ENCODE peak calls at places on chromosomes 4 and X, in seven cellular contexts. A is trophoblast cell, B is colonic mucosa, D is tibial nerve, T is psoas muscle, N is ascending aorta, L is HCT116. R is an unnamed sample.

GRCh38 chrX:38304010-38304409 is 23.3 kb downstream of the RPGR start:
- DNase-seq in A (no peak), B (no peak), D (no peak), T (no peak), N (no peak), L (no peak), R (no peak)

GRCh38 chr4:128354205-128354821 is 66.7 kb upstream of the PGRMC2 start:
- DNase-seq in A (peak; percentile 93), B (no peak), D (peak; percentile 18), T (no peak), N (no peak), L (no peak), R (no peak)

GRCh38 chr4:57147335-57148060 is 37.3 kb upstream of the IGFBP7 start:
- DNase-seq in A (no peak), B (no peak), D (no peak), T (no peak), N (no peak), L (no peak), R (no peak)

GRCh38 chrX:50586980-50587379 is 116.4 kb upstream of the DGKK start:
- DNase-seq in A (no peak), B (no peak), D (no peak), T (no peak), N (no peak), L (no peak), R (no peak)

GRCh38 chrX:10579753-10580060 is 40.7 kb downstream of the MID1 start:
- DNase-seq in A (no peak), B (no peak), D (no peak), T (no peak), N (no peak), L (peak; percentile 70), R (no peak)

GRCh38 chr4:149512489-149512888 is 303.2 kb downstream of the IQCM start:
- DNase-seq in A (no peak), B (no peak), D (no peak), T (no peak), N (no peak), L (no peak), R (no peak)

GRCh38 chrX:108309144-108309543 is 129.1 kb downstream of the COL4A6 start:
- DNase-seq in A (peak; percentile 46), B (no peak), D (no peak), T (no peak), N (no peak), L (peak; percentile 35), R (no peak)

GRCh38 chrX:120365320-120365719 is 3.4 kb downstream of the ATP1B4 start:
- DNase-seq in A (peak; percentile 4), B (peak; percentile 47), D (no peak), T (peak; percentile 91), N (no peak), L (no peak), R (peak; percentile 37)

GRCh38 chrX:42732506-42732905 is 45.5 kb downstream of the PPP1R2C start:
- DNase-seq in A (no peak), B (no peak), D (no peak), T (no peak), N (no peak), L (no peak), R (peak; percentile 15)

DNA sequence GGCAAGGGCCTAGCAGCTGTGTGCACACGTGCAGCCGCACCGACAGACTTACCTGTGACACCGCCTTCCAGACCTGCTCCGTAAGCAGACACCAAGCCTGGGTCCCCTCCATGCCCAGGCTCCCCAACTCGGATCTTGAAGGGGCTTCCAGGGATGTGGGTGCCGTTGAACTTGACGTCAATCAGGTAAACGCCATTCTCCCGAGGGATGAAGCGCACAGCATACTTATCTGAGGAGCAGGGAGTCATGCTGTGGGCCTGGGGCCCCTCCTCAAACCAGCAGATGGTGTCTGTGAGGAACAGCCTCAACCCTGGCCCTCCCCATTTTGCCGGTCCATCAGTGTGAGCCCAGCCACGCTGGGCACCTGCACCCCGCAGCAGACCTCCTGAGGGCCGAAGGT is 24.5 kb downstream of the FLNA start:
- DNase-seq in A (no peak), B (no peak), D (no peak), T (peak; percentile 26), N (no peak), L (no peak), R (no peak)
- H3K36me3 ChIP-seq in A (peaks cover 70% of the 10 kb centered on the region), B (no peaks in the 10 kb centered on the region), D (peaks cover 5% of the 10 kb centered on the region), T (no peaks in the 10 kb centered on the region), N (peaks cover 63% of the 10 kb centered on the region), L (peaks cover 6% of the 10 kb centered on the region), R (peaks cover 66% of the 10 kb centered on the region)

GRCh38 chr4:107799634-107800033 is 25.1 kb upstream of the SGMS2 start:
- DNase-seq in A (no peak), B (no peak), D (no peak), T (no peak), N (no peak), L (no peak), R (no peak)
- H3K4me3 ChIP-seq in A (no peak overlapping the region), B (peak overlapping the region; percentile 12), D (peak overlapping the region; percentile 23), T (peak overlapping the region; percentile 16), N (no peak overlapping the region), L (no peak overlapping the region), R (peak overlapping the region; percentile 32)

DNA sequence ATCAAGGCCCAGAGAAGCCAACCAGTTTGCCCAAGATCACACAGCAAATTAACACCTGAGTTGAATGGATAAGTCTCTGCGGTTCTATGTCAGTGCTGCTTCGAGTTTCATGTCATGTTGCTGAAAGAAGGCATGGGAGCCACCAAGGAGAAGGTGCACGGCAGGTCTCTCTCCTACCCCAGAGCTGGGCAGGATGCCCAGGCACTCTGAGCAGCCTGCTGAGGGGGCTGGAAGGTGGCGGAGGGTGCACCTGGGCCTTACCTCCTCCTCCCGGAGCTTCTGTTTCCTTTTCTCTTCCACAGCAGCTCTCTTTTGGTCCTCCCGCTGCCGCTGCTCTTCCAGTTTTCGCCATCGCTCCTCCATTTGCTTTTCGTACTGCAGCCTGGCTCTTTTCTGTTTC is 53.6 kb downstream of the MAP7D2 start:
- DNase-seq in A (no peak), B (no peak), D (no peak), T (no peak), N (no peak), L (no peak), R (no peak)
- H3K27ac ChIP-seq in A (no peak overlapping the region), B (no peak overlapping the region), D (no peak overlapping the region), T (no peak overlapping the region), N (no peak overlapping the region), L (no peak overlapping the region), R (no peak overlapping the region)

GRCh38 chr4:1837069-1837468 is 18.9 kb downstream of the LETM1 start:
- DNase-seq in A (no peak), B (no peak), D (no peak), T (no peak), N (no peak), L (no peak), R (no peak)
- H3K36me3 ChIP-seq in A (peaks cover 50% of the 10 kb centered on the region), B (peaks cover 7% of the 10 kb centered on the region), D (peaks cover 31% of the 10 kb centered on the region), T (peaks cover 5% of the 10 kb centered on the region), N (peaks cover 78% of the 10 kb centered on the region), L (peaks cover 47% of the 10 kb centered on the region), R (peaks cover 93% of the 10 kb centered on the region)

GRCh38 chr4:173365359-173365996 is 5.3 kb upstream of the SAP30 start:
- DNase-seq in A (no peak), B (peak; percentile 38), D (no peak), T (no peak), N (no peak), L (no peak), R (no peak)

GRCh38 chr4:173367285-173367684 is 3.5 kb upstream of the SAP30 start:
- DNase-seq in A (no peak), B (no peak), D (no peak), T (no peak), N (no peak), L (no peak), R (no peak)

GRCh38 chr4:173370477-173371291 is at the start of gene SAP30:
- DNase-seq in A (peak; percentile 97), B (peak; percentile 98), D (peak; percentile 98), T (peak; percentile 99), N (peak; percentile 99), L (peak; percentile 94), R (peak; percentile 99)

GRCh38 chr4:173370130-173370476 is 651 bp upstream of the SAP30 start:
- DNase-seq in A (no peak), B (no peak), D (peak; percentile 62), T (peak; percentile 81), N (peak; percentile 92), L (no peak), R (peak; percentile 72)

DNA sequence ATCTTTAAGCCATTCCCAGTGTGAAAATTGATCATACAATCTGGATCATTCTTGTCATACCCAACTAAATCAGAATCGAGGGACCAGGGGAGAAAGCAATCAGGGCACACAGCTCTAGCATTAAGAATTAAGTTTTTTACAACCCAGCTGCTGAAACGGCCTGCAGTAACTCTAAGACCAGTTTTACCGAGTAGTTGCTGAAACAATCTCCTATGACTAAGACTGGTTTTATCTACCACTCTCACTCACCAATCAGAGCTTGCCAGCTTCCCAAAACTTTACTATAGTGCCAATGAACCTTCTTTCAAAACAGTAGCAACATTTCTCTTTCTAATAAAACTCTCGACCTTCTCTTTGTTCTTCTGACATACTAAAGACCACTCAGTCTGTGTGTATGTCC is 2.8 kb upstream of the SAP30 start:
- DNase-seq in A (no peak), B (no peak), D (no peak), T (no peak), N (no peak), L (no peak), R (no peak)
- H3K4me3 ChIP-seq in A (no peak overlapping the region), B (no peak overlapping the region), D (peak overlapping the region; percentile 18), T (no peak overlapping the region), N (peak overlapping the region; percentile 79), L (no peak overlapping the region), R (peak overlapping the region; percentile 10)

GRCh38 chr4:178632415-178632814 is 1190.2 kb upstream of the AGA start:
- DNase-seq in A (no peak), B (no peak), D (no peak), T (no peak), N (no peak), L (no peak), R (no peak)
- H3K27ac ChIP-seq in A (no peak overlapping the region), B (no peak overlapping the region), D (no peak overlapping the region), T (no peak overlapping the region), N (no peak overlapping the region), L (no peak overlapping the region), R (no peak overlapping the region)